ENCODE peak calls at places on chromosomes 4 and X, in five cellular contexts. N is HepG2, A is K562, E is upper lobe of left lung, B is GM12878. M is an unnamed sample.

GRCh38 chr4:94395541-94395940 is 52.9 kb upstream of the HPGDS start:
- ATAC-seq in N (no peak), A (no peak), E (no peak), B (no peak), M (no peak)

GRCh38 chr4:168449740-168450442 is 30.4 kb downstream of the DDX60L start:
- ATAC-seq in N (no peak), A (no peak), E (no peak), B (no peak), M (peak; percentile 89)

GRCh38 chr4:47251363-47252135 is 212.0 kb downstream of the COMMD8 start:
- ATAC-seq in N (no peak), A (no peak), E (no peak), B (no peak), M (no peak)

GRCh38 chr4:150337709-150338108 is 244.2 kb upstream of the MAB21L2 start:
- ATAC-seq in N (no peak), A (peak; percentile 64), E (no peak), B (no peak), M (peak; percentile 50)

GRCh38 chr4:29588615-29589014 is 1131.6 kb upstream of the PCDH7 start:
- ATAC-seq in N (no peak), A (no peak), E (no peak), B (no peak), M (no peak)

GRCh38 chr4:41969666-41970065 is 11.9 kb upstream of the DCAF4L1 start:
- ATAC-seq in N (no peak), A (no peak), E (no peak), B (no peak), M (no peak)

GRCh38 chr4:123955167-123955824 is 558.7 kb downstream of the SPRY1 start:
- ATAC-seq in N (peak; percentile 42), A (no peak), E (peak; percentile 26), B (no peak), M (no peak)

GRCh38 chrX:80511969-80512760 is 91.9 kb downstream of the TENT5D start:
- ATAC-seq in N (no peak), A (peak; percentile 95), E (no peak), B (no peak), M (no peak)

GRCh38 chrX:25083661-25084060 is 67.9 kb upstream of the ARX start:
- ATAC-seq in N (no peak), A (no peak), E (no peak), B (no peak), M (no peak)

GRCh38 chrX:18591834-18592233 is 80.1 kb downstream of the RS1 start:
- ATAC-seq in N (no peak), A (no peak), E (no peak), B (no peak), M (no peak)

GRCh38 chr4:17197070-17197469 is 298.6 kb upstream of the LDB2 start:
- ATAC-seq in N (no peak), A (no peak), E (no peak), B (no peak), M (no peak)

GRCh38 chr4:99013402-99013843 is 17.9 kb downstream of the METAP1 start:
- ATAC-seq in N (peak; percentile 95), A (peak; percentile 51), E (no peak), B (no peak), M (no peak)

GRCh38 chrX:1935805-1936204 is 320.9 kb downstream of the ASMT start:
- ATAC-seq in N (no peak), A (no peak), E (no peak), B (no peak), M (no peak)
- TF ChIP-seq EP300 in N (no peak), A (no peak), E (no peak), B (no peak), M (no peak)

GRCh38 chr4:2753444-2753843 is 2.7 kb downstream of the TNIP2 start:
- ATAC-seq in N (no peak), A (no peak), E (no peak), B (no peak), M (no peak)

GRCh38 chr4:2757426-2757825 is 1.3 kb upstream of the TNIP2 start:
- ATAC-seq in N (no peak), A (no peak), E (no peak), B (no peak), M (no peak)

GRCh38 chr4:2756691-2757350 is 685 bp upstream of the TNIP2 start:
- ATAC-seq in N (no peak), A (no peak), E (no peak), B (no peak), M (no peak)

GRCh38 chr4:2754848-2755820 is 1.0 kb downstream of the TNIP2 start:
- ATAC-seq in N (peak; percentile 2), A (no peak), E (no peak), B (no peak), M (no peak)

DNA sequence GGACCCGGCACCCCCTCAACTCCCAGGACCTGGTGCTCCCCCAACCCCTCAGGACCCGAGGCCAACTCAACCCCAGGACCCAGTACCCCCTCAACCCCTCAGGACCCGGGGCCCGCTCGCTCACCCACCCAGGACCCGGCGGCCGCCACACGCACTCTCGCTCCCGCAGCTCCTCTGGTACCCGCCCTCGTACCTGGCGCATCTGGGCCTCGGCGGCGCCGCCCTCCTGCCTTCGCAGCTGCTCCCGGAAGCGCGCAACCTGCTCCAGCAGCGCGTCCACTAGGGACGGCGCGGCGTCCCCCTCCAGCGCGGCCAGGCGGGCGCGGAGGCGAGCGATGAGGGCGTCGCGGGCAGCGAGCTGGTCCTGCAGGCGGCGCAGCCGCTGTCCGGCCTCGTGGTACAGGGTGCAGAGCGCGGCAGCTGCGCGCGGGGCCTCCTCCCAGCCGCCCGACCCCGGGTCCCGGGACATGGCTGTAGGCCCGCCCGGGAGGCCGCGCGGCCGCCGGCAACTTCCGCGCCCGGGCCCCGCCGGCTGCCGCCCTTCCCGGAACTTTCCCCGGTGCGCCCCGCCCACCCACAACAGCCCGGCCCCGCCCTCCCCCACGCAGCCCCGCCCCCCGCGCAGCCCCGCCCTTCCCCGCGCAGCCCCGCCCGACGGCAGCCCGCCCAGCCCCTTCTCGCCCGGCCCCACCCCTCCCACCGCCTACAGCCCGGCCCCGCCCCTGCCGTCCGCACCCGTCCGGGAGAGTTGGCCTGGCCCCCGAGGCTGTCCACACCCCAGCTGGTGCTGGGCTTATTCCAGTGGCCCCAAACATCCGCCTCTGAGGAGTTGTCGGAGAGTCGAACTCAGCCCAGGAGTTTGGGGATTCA is at the start of gene TNIP2:
- ATAC-seq in N (peak; percentile 87), A (peak; percentile 94), E (peak; percentile 90), B (peak; percentile 84), M (peak; percentile 93)
- TF ChIP-seq POLR2AphosphoS5 in N (peak; percentile 36), A (peak; percentile 56), E (peak; percentile 53), B (peak; percentile 66), M (peak; percentile 12)

GRCh38 chr4:89563431-89563830 is 255.8 kb upstream of the GPRIN3 start:
- ATAC-seq in N (no peak), A (no peak), E (no peak), B (peak; percentile 76), M (no peak)

GRCh38 chr4:89562715-89563114 is 255.1 kb upstream of the GPRIN3 start:
- ATAC-seq in N (no peak), A (no peak), E (no peak), B (no peak), M (no peak)

GRCh38 chr4:89561051-89561450 is 253.5 kb upstream of the GPRIN3 start:
- ATAC-seq in N (no peak), A (no peak), E (no peak), B (no peak), M (no peak)

GRCh38 chr4:89556596-89557305 is 249.2 kb upstream of the GPRIN3 start:
- ATAC-seq in N (no peak), A (no peak), E (no peak), B (no peak), M (no peak)

GRCh38 chr4:89558147-89558546 is 250.5 kb upstream of the GPRIN3 start:
- ATAC-seq in N (no peak), A (no peak), E (no peak), B (peak; percentile 53), M (no peak)
- TF ChIP-seq CTCF in N (peak; percentile 30), A (peak; percentile 16), E (no peak), B (peak; percentile 24), M (no peak)

DNA sequence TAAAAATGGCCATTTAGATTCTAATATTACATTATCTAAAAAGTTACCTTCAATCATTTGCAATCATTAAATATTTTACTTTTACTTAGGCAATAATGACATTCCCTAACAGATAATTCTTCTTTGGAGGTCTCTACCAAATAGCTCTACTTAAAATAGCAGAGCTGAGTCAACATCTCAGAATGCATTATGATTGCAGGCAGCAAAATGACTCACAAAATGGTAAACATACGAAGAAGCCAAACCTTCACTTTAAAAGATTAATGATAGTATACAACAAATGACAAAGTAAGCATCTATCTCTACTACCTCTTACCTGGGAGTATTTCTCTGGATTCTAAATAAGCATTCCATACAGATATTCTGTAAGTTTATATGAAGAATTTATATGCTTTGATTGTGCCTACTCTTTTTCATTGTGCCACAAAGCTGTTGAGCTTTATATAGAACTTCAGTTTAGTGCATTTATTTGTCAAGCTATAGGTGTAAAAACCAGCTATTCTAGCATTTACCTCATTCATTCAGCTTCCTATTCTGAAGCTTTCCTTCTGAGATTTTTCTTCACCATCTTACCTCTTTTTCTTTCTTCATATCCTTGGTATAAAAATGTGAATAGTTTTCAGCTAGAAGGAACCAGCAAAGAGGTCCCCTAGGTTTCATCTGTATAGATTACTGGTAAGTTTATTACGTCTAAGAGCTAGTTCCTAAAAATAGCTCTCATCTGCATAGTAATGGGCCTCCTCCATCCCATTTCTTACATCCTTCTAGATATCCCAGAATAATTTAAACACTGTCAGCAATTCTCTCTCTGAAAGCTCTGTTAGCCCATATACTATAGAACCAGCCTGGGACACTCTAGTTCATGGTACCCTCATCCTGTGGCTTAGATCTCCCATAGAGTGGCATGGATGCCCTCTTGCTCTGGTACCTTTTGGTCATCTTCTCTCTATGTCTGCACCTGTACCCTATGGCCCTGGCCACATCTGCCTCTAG is 17.2 kb upstream of the SPCS3 start:
- ATAC-seq in N (no peak), A (no peak), E (no peak), B (no peak), M (no peak)
- TF ChIP-seq EP300 in N (no peak), A (no peak), E (no peak), B (no peak), M (no peak)

DNA sequence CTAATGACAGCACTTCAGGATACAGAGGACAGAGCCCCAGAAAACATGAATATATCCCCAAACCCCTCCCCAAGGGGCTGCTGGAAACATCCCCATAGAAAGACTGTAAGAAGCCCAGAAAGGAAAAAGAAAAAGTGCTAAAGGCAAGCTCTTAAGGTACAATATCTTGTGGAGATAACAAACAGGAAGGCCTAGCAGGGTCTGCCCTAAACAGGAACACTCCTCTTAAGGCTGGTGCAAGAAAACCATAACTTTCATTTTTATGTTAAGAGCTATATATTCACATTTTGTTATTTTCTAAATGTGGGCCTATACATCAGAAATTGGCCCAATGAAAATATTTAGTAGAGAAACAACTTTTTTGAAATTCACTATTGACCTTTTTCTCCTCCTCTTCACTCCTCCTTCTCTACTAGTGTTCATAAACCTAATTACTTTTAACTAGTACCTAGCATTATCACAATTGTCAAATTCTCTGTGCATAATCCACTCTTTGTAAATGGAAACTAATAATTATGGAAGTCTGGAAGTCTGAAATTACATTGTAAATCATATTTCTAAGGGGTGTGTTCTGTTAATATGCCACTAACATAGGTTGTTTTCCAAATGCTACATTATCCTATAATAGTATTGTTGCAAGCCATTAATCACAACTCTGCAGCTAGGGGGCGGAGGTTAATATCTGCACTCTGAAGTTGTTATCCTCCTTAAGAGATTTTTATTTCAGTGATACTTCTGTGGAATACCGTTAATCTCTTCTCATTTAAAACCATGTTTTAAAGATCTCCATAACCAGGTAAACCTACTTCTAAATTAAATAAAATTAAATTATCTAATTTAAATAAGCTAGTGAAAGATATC is 59.8 kb downstream of the CASK start:
- ATAC-seq in N (no peak), A (no peak), E (no peak), B (peak; percentile 42), M (no peak)
- TF ChIP-seq POLR2AphosphoS5 in N (no peak), A (no peak), E (no peak), B (no peak), M (no peak)